ENCODE peak calls at places on chromosomes 11 and 22, in eight cellular contexts. E is kidney epithelial cell, M is WERI-Rb-1, B is Calu3, U is spleen, Q is GM12865, Y is pancreas, D is testis. C is an unnamed sample.

GRCh38 chr11:65043881-65044501 is 3.0 kb downstream of the SAC3D1 start:
- DNase-seq in Q (no peak), U (peak), D (no peak), Y (no peak), B (no peak), M (no peak), E (no peak), C (no peak)

GRCh38 chr22:26579331-26579886 is 10.5 kb downstream of the TPST2 start:
- DNase-seq in U (peak), D (no peak), Q (peak), Y (no peak), M (no peak), E (no peak), B (no peak), C (no peak)

GRCh38 chr11:73439002-73439843 is 63.0 kb downstream of the RELT start:
- DNase-seq in U (no peak), Y (no peak), D (no peak), E (no peak), Q (no peak), M (no peak), B (no peak), C (no peak)

GRCh38 chr11:77068461-77069335 is 1.9 kb downstream of the CAPN5 start:
- DNase-seq in Y (no peak), Q (no peak), E (no peak), M (no peak), B (no peak), D (no peak), U (no peak), C (no peak)

GRCh38 chr11:121323208-121323607 is 30.6 kb downstream of the SC5D start:
- DNase-seq in M (no peak), E (no peak), D (no peak), Q (no peak), U (no peak), Y (no peak), B (no peak), C (no peak)

GRCh38 chr11:69984457-69985261 is 93.5 kb upstream of the ANO1 start:
- DNase-seq in E (no peak), Y (no peak), Q (no peak), B (no peak), M (no peak), U (peak), D (no peak), C (no peak)

GRCh38 chr11:32960553-32961164 is 55.0 kb upstream of the DEPDC7 start:
- DNase-seq in E (peak), U (no peak), M (no peak), D (no peak), Q (peak), Y (no peak), B (no peak), C (no peak)

GRCh38 chr11:84549221-84549620 is 1077.9 kb downstream of the DLG2 start:
- DNase-seq in Y (no peak), E (no peak), M (no peak), B (no peak), Q (peak), D (no peak), U (no peak), C (no peak)

GRCh38 chr22:37464181-37464580 is 22.0 kb downstream of the MFNG start:
- DNase-seq in Q (peak), M (no peak), D (no peak), B (no peak), U (no peak), Y (no peak), E (no peak), C (no peak)

GRCh38 chr11:96524475-96524874 is 134.7 kb downstream of the JRKL start:
- DNase-seq in M (no peak), E (no peak), B (no peak), Q (no peak), Y (no peak), U (no peak), D (no peak), C (no peak)

GRCh38 chr11:94751806-94752205 is 16.4 kb upstream of the AMOTL1 start:
- DNase-seq in D (no peak), E (no peak), M (no peak), Q (no peak), U (no peak), Y (no peak), B (no peak), C (no peak)

GRCh38 chr11:107508201-107508857 is 50.7 kb upstream of the CWF19L2 start:
- DNase-seq in Q (no peak), D (peak), E (no peak), U (no peak), Y (no peak), M (no peak), B (no peak), C (no peak)

GRCh38 chr11:96278039-96278897 is 64.7 kb downstream of the MAML2 start:
- DNase-seq in D (no peak), U (no peak), B (no peak), M (peak), Q (no peak), Y (no peak), E (no peak), C (no peak)

GRCh38 chr11:26319906-26320305 is 12.0 kb upstream of the ANO3 start:
- DNase-seq in E (no peak), Y (no peak), U (no peak), M (no peak), Q (no peak), B (no peak), D (no peak), C (no peak)

GRCh38 chr11:67644472-67645418 is 5.2 kb upstream of the TBX10 start:
- DNase-seq in E (no peak), B (no peak), M (no peak), Q (no peak), Y (peak), U (no peak), D (no peak), C (peak)

GRCh38 chr22:24112188-24112587 is 69.1 kb upstream of the SUSD2 start:
- DNase-seq in U (no peak), B (no peak), Q (no peak), M (no peak), E (peak), D (no peak), Y (no peak), C (no peak)

GRCh38 chr11:42161886-42162285 is 702.4 kb upstream of the LRRC4C start:
- DNase-seq in Y (no peak), B (no peak), D (no peak), Q (no peak), E (no peak), U (no peak), M (no peak), C (no peak)

GRCh38 chr22:24216541-24217209 is 28.2 kb downstream of the GGT5 start:
- DNase-seq in M (no peak), Q (peak), E (no peak), B (no peak), D (no peak), U (no peak), Y (no peak), C (no peak)

GRCh38 chr11:44279483-44279882 is 30.5 kb downstream of the ALX4 start:
- DNase-seq in M (no peak), E (no peak), U (no peak), Y (no peak), Q (no peak), B (no peak), D (no peak), C (no peak)

DNA sequence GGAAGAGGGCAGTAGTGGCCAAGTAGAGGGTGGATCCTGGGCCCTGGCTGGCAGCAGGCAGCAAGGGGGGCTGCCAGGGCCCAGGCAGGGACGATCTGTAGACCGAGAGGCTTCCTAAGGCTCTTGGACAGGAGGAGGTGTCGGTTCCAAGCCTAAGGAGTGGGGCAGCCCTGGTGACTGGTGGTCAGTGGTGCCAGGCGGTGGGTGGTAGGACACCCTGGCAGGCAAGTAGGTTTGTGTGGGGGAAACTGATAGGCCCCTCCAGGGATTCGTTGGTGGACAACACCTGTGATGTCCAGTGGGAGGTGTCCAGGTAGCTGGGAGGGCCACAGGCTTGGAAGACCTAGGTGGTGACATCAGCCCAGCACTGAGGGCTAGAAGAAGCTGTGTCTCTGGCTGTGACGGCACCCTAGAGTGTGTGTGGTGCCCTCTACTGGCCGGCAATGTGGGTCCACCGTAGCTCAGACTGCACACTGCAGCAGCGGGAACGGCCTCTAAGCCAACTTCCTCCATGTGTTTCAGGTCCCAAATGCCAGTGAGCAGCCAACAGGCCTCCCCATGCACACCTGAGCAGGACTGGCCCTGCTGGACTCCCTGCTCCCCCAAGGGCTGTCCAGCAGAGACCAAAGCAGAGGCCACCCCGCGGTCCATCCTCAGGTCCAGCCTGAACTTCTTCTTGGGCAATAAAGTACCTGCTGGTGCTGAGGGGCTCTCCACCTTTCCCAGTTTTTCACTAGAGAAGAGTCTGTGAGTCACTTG is 9.4 kb upstream of the SAMM50 start:
- DNase-seq in B (peak), M (peak), E (no peak), Y (peak), D (peak), U (peak), Q (peak), C (no peak)
- TF ChIP-seq CTCF in B (peak), M (peak), E (peak), Y (peak), D (peak), U (peak), Q (peak), C (peak)

GRCh38 chr11:62789576-62789975 is 2.2 kb downstream of the TMEM223 start:
- DNase-seq in E (no peak), D (no peak), Y (no peak), Q (no peak), B (no peak), U (no peak), M (no peak), C (no peak)

GRCh38 chr11:62791501-62792192 is at the start of gene TMEM223:
- DNase-seq in Y (peak), U (peak), E (no peak), B (peak), Q (peak), D (peak), M (peak), C (peak)

GRCh38 chr11:62788991-62789390 is 1.8 kb downstream of the TMEM179B start:
- DNase-seq in B (no peak), Q (no peak), M (no peak), U (no peak), D (no peak), Y (no peak), E (no peak), C (no peak)

GRCh38 chr11:62786318-62787004 is 741 bp upstream of the TMEM179B start:
- DNase-seq in Q (peak), E (no peak), B (peak), U (peak), Y (peak), D (peak), M (peak), C (peak)

GRCh38 chr11:62787005-62787759 is at the start of gene TMEM179B:
- DNase-seq in U (peak), B (peak), D (peak), Y (peak), E (peak), M (peak), Q (peak), C (peak)
- TF ChIP-seq CTCF in U (peak), B (peak), D (no peak), Y (no peak), E (peak), M (peak), Q (peak), C (peak)

GRCh38 chr11:12210200-12210599 is 99.8 kb downstream of the MICAL2 start:
- DNase-seq in E (no peak), Y (no peak), B (no peak), D (no peak), M (no peak), Q (no peak), U (peak), C (no peak)

GRCh38 chr11:12206529-12206928 is 96.1 kb downstream of the MICAL2 start:
- DNase-seq in E (no peak), D (no peak), M (no peak), U (no peak), Y (no peak), B (no peak), Q (no peak), C (no peak)

GRCh38 chr11:12209096-12209495 is 98.7 kb downstream of the MICAL2 start:
- DNase-seq in B (no peak), U (no peak), E (no peak), Y (no peak), D (no peak), Q (no peak), M (no peak), C (no peak)

GRCh38 chr11:12205330-12205729 is 94.9 kb downstream of the MICAL2 start:
- DNase-seq in E (no peak), D (no peak), Y (no peak), U (no peak), M (no peak), B (no peak), Q (no peak), C (no peak)

DNA sequence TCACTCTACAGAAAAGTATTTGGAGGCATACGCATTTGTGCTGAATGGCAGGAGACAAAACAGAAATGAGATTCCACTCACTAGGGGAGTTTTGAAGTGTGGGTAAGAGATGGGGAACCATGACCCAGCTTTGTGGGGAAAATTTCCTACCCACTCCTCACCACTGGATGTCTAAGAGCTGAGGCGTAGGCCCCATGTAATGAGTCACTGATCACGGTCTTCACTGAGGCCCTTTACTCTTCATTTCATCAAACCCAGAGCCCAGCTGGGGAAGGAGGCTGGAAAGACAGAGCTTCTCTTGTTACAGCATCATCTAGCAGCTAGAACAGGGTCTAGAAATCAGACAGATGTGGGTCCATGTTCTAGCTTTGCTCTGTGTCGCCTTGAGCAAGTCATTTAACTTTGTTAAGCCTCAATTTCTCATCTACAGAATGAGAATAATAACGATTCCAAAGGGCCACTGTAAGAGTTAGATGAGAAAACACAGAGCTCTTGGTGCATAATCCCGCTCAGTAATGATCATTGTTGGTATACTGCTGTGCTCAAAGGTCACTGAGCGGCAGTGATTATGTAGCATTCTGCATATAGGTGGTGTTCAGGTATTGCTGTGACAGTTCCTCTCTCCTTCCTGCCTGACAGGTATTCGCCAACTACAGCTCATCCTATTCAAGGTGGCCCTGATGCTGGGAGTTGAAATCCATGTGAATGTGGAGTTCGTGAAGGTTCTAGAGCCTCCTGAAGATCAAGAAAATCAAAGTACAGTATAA is 97.2 kb downstream of the MICAL2 start:
- DNase-seq in Y (no peak), D (no peak), M (no peak), E (peak), U (no peak), B (no peak), Q (peak), C (no peak)
- TF ChIP-seq CTCF in Y (no peak), D (no peak), M (no peak), E (no peak), U (no peak), B (no peak), Q (no peak), C (no peak)

DNA sequence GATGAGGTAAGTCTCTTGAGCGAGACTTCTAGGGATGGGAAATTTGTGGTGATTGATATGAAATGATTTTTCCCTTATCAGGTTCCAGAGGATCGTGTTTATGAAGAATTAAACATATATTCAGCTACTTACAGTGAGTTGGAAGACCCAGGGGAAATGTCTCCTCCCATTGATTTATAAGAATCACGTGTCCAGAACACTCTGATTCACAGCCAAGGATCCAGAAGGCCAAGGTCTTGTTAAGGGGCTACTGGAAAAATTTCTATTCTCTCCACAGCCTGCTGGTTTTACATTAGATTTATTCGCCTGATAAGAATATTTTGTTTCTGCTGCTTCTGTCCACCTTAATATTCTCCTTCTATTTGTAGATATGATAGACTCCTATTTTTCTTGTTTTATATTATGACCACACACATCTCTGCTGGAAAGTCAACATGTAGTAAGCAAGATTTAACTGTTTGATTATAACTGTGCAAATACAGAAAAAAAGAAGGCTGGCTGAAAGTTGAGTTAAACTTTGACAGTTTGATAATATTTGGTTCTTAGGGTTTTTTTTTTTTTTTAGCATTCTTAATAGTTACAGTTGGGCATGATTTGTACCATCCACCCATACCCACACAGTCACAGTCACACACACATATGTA is 7.1 kb downstream of the MS4A2 start:
- DNase-seq in D (no peak), M (no peak), U (no peak), Y (no peak), B (no peak), E (no peak), Q (no peak), C (no peak)
- TF ChIP-seq CTCF in D (no peak), M (no peak), U (no peak), Y (no peak), B (no peak), E (no peak), Q (no peak), C (no peak)

GRCh38 chr11:72331761-72332160 is 87.8 kb upstream of the PHOX2A start:
- DNase-seq in D (no peak), Q (no peak), Y (no peak), E (no peak), U (no peak), M (no peak), B (no peak), C (no peak)

GRCh38 chr11:72326151-72326842 is 82.3 kb upstream of the PHOX2A start:
- DNase-seq in M (no peak), B (no peak), U (no peak), Q (no peak), D (no peak), E (peak), Y (no peak), C (no peak)

GRCh38 chr11:72330131-72330727 is 86.3 kb upstream of the PHOX2A start:
- DNase-seq in Q (no peak), Y (no peak), U (no peak), D (no peak), E (no peak), M (no peak), B (no peak), C (no peak)

GRCh38 chr11:72333657-72334056 is 89.7 kb upstream of the PHOX2A start:
- DNase-seq in M (peak), D (no peak), Q (no peak), E (no peak), B (no peak), U (no peak), Y (no peak), C (no peak)

DNA sequence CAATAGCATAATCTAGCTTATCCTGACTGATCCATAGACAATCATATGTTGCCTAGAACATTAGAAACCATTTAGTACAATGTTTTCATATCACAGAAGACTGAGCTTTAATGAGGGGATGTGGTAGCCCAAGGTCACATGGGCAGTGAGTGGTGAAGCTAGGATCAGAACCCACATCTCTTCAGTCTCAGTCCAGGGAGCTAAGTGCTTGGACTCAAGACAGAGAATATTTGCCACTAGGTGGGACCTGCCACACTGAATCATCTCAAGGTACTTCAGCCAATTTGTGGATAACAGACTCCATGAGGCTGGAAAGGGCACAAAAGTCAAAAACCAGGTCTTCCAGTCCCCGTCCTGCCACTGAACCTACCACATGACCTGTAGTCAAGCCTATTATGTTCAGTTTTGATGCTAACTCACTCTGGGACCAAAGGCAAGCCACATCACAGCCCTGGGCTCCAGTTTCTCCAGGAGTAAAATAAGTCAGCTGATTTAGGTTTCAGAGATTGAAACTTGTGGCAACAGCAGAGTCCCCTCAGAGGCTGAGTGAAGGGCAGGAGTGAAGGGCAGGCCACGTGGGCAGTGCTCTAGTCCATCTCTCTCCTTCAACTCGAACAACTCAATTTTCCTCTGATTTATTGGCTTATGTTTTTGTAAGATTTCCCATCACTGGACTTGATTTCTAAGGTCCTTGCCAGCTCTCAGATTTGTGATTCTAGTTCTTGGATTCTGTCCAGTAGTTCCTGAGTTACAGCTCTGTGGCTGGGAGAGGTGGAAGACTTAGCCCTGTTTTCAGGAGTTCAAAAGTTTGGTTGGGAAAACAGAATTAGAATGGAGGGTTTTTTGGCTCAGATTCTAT is 84.6 kb upstream of the PHOX2A start:
- DNase-seq in D (no peak), U (no peak), Q (no peak), B (no peak), Y (no peak), E (no peak), M (no peak), C (no peak)
- TF ChIP-seq CTCF in D (no peak), U (no peak), Q (no peak), B (no peak), Y (no peak), E (no peak), M (peak), C (no peak)

DNA sequence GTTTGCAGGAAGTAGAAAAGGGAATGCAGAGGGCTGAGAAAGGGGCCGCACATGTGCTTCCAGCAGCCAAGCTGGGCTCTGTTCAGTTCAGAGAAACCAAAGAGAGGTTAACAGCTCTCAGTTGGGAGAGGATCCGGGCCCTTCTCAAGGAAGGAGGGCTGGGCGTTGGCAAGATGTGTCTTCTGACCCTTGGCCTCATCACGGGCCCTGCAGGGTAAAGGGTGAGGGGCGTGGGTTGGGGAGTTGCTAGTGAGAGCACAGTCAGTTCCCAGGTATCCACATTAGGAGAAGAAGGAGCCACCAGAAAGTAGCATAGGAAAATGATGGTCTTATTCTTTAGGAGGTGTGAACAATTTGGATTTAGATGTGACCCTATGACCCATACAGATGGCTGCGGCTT is 73.0 kb downstream of the OSBP2 start:
- DNase-seq in D (no peak), M (no peak), B (no peak), Q (no peak), E (no peak), U (no peak), Y (no peak), C (no peak)
- TF ChIP-seq CTCF in D (no peak), M (no peak), B (no peak), Q (no peak), E (no peak), U (no peak), Y (no peak), C (no peak)

GRCh38 chr11:71086687-71087258 is 165.6 kb downstream of the SHANK2 start:
- DNase-seq in E (no peak), M (peak), Y (no peak), D (peak), Q (peak), U (no peak), B (peak), C (no peak)
- TF ChIP-seq CTCF in E (peak), M (peak), Y (peak), D (peak), Q (peak), U (no peak), B (peak), C (peak)